ENCODE peak calls at places on chromosomes 6 and 20, in ten cellular contexts. S is AG09319, Y is GM04504, I is AG10803, R is HS-27A, J is ovary, N is right lobe of liver, T is NCI-H1417, D is EL, A is Calu3. E is an unnamed sample.

GRCh38 chr6:112218563-112218962 is 35.8 kb downstream of the LAMA4 start:
- DNase-seq in S (no peak), T (no peak), Y (no peak), J (peak), A (peak), I (no peak), R (no peak), D (no peak), N (peak), E (peak)

GRCh38 chr6:28489366-28490190 is 26.0 kb downstream of the GPX6 start:
- DNase-seq in S (peak), T (no peak), I (peak), A (no peak), N (peak), D (peak), R (peak), J (peak), Y (peak), E (no peak)

GRCh38 chr20:23399568-23400241 is 21.6 kb downstream of the NAPB start:
- DNase-seq in N (no peak), R (no peak), D (peak), Y (no peak), T (no peak), S (no peak), A (no peak), I (peak), J (no peak), E (no peak)

GRCh38 chr20:1816384-1817381 is 78.5 kb upstream of the SIRPA start:
- DNase-seq in D (peak), J (no peak), N (no peak), T (peak), R (peak), Y (peak), I (peak), A (no peak), S (peak), E (no peak)

GRCh38 chr6:41073968-41074691 is 1.4 kb downstream of the NFYA start:
- DNase-seq in A (no peak), J (no peak), N (no peak), T (peak), S (no peak), I (peak), Y (no peak), R (no peak), D (peak), E (no peak)

GRCh38 chr6:49980898-49981297 is 11.5 kb upstream of the DEFB113 start:
- DNase-seq in A (no peak), I (peak), R (no peak), D (no peak), J (no peak), T (no peak), Y (peak), N (no peak), S (no peak), E (no peak)

GRCh38 chr20:19760371-19760721 is 2.3 kb downstream of the RIN2 start:
- DNase-seq in R (no peak), T (no peak), J (no peak), S (no peak), Y (no peak), D (no peak), A (no peak), N (no peak), I (no peak), E (no peak)

GRCh38 chr6:160041608-160042007 is 72.7 kb downstream of the IGF2R start:
- DNase-seq in R (peak), T (no peak), N (peak), D (peak), S (peak), J (peak), I (peak), Y (peak), A (peak), E (peak)

GRCh38 chr6:15997751-15998388 is 131.0 kb upstream of the MYLIP start:
- DNase-seq in J (no peak), D (no peak), S (no peak), N (no peak), R (no peak), A (no peak), Y (no peak), I (no peak), T (no peak), E (no peak)